ENCODE peak calls at places on chromosomes 2 and 18, in nine cellular contexts. One of them, this sample, is unnamed.
A peak's percentile ranks its signal among the peaks of the same experiment; 100 is the strongest.

GRCh38 chr2:168550670-168551069 is 94.6 kb downstream of the CERS6 start:
- ATAC-seq in left lung: peak; percentile 66
- ATAC-seq in PC-3: no peak
- ATAC-seq in natural killer cell: no peak
- ATAC-seq in omental fat pad: no peak
- ATAC-seq in psoas muscle: no peak
- ATAC-seq in mucosa of descending colon: peak; percentile 38
- ATAC-seq in upper lobe of right lung: peak; percentile 96
- ATAC-seq in pancreas: no peak
- ATAC-seq in this sample: no peak

GRCh38 chr18:79549638-79550000 is 130.0 kb upstream of the CTDP1 start:
- ATAC-seq in left lung: no peak
- ATAC-seq in PC-3: no peak
- ATAC-seq in natural killer cell: no peak
- ATAC-seq in omental fat pad: no peak
- ATAC-seq in psoas muscle: no peak
- ATAC-seq in mucosa of descending colon: no peak
- ATAC-seq in upper lobe of right lung: no peak
- ATAC-seq in pancreas: no peak
- ATAC-seq in this sample: no peak

GRCh38 chr2:138247302-138247701 is 254.3 kb upstream of the SPOPL start:
- ATAC-seq in left lung: no peak
- ATAC-seq in PC-3: peak; percentile 52
- ATAC-seq in natural killer cell: no peak
- ATAC-seq in omental fat pad: no peak
- ATAC-seq in psoas muscle: no peak
- ATAC-seq in mucosa of descending colon: no peak
- ATAC-seq in upper lobe of right lung: no peak
- ATAC-seq in pancreas: no peak
- ATAC-seq in this sample: no peak

GRCh38 chr2:127371037-127371436 is 16.7 kb downstream of the MAP3K2 start:
- ATAC-seq in left lung: no peak
- ATAC-seq in PC-3: no peak
- ATAC-seq in natural killer cell: no peak
- ATAC-seq in omental fat pad: no peak
- ATAC-seq in psoas muscle: peak; percentile 90
- ATAC-seq in mucosa of descending colon: no peak
- ATAC-seq in upper lobe of right lung: no peak
- ATAC-seq in pancreas: no peak
- ATAC-seq in this sample: no peak

GRCh38 chr2:241163601-241164118 is 13.4 kb downstream of the PPP1R7 start:
- ATAC-seq in left lung: no peak
- ATAC-seq in PC-3: no peak
- ATAC-seq in natural killer cell: no peak
- ATAC-seq in omental fat pad: no peak
- ATAC-seq in psoas muscle: no peak
- ATAC-seq in mucosa of descending colon: no peak
- ATAC-seq in upper lobe of right lung: no peak
- ATAC-seq in pancreas: no peak
- ATAC-seq in this sample: no peak

GRCh38 chr2:50751255-50752069 is 280.5 kb downstream of the NRXN1 start:
- ATAC-seq in left lung: no peak
- ATAC-seq in PC-3: peak; percentile 67
- ATAC-seq in natural killer cell: no peak
- ATAC-seq in omental fat pad: no peak
- ATAC-seq in psoas muscle: no peak
- ATAC-seq in mucosa of descending colon: no peak
- ATAC-seq in upper lobe of right lung: no peak
- ATAC-seq in pancreas: no peak
- ATAC-seq in this sample: no peak

GRCh38 chr2:168336786-168337388 is 89.5 kb upstream of the STK39 start:
- ATAC-seq in left lung: peak; percentile 99
- ATAC-seq in PC-3: peak; percentile 96
- ATAC-seq in natural killer cell: peak; percentile 45
- ATAC-seq in omental fat pad: peak; percentile 31
- ATAC-seq in psoas muscle: no peak
- ATAC-seq in mucosa of descending colon: peak; percentile 99
- ATAC-seq in upper lobe of right lung: peak; percentile 97
- ATAC-seq in pancreas: peak; percentile 90
- ATAC-seq in this sample: peak; percentile 48

GRCh38 chr2:10738192-10738591 is 16.8 kb downstream of the ATP6V1C2 start:
- ATAC-seq in left lung: no peak
- ATAC-seq in PC-3: no peak
- ATAC-seq in natural killer cell: no peak
- ATAC-seq in omental fat pad: no peak
- ATAC-seq in psoas muscle: no peak
- ATAC-seq in mucosa of descending colon: no peak
- ATAC-seq in upper lobe of right lung: no peak
- ATAC-seq in pancreas: no peak
- ATAC-seq in this sample: no peak

GRCh38 chr2:9703085-9703641 is 72.4 kb upstream of the YWHAQ start:
- ATAC-seq in left lung: peak; percentile 61
- ATAC-seq in PC-3: peak; percentile 91
- ATAC-seq in natural killer cell: peak; percentile 90
- ATAC-seq in omental fat pad: peak; percentile 76
- ATAC-seq in psoas muscle: peak; percentile 15
- ATAC-seq in mucosa of descending colon: peak; percentile 61
- ATAC-seq in upper lobe of right lung: peak; percentile 86
- ATAC-seq in pancreas: no peak
- ATAC-seq in this sample: peak; percentile 66

GRCh38 chr2:192469612-192470011 is 274.9 kb upstream of the TMEFF2 start:
- ATAC-seq in left lung: no peak
- ATAC-seq in PC-3: no peak
- ATAC-seq in natural killer cell: no peak
- ATAC-seq in omental fat pad: no peak
- ATAC-seq in psoas muscle: no peak
- ATAC-seq in mucosa of descending colon: no peak
- ATAC-seq in upper lobe of right lung: no peak
- ATAC-seq in pancreas: no peak
- ATAC-seq in this sample: no peak

DNA sequence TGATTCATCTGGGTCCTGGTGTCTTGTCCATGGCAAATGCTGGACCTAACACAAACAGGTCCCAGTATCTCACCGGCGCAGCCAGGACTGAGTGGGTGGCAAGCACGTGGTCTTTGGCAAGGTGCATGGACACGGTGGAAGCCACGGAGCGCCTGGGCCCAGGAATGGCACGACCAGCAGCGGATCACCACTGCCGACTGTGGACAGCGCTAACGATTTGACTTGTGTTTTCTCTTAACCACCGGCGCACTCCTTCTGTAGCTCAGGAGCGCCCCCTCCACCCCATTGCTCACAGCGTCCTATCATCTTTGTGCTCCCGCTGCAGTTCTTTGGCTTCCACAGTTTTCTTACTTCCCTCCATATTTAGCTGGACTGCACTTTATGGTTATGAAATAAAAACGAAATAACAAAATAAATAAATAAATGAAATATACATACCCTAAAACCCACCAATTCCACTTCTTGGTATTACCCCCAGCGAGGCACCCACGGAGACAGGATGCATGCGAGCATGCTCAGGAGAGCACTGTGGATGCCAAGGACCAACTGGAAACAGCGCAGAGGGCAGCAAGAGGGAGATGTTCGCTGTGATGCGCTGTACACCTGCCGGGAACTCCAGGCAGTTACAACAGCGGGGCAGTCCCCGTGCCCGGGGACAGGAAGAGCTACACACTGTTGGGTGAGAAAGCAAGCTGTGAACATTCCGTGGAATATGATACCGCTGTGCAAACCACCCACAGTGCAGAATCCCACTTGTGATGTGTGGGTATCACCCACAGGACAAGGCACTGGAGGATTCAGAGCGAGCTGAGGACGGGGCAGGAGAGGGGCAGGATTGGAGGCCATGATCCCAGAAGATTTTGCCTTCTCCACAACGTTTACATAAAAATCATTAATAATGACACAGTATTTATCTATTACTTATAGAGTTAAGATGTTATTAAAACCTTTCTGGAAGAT is 7.0 kb upstream of the CIDEA start:
- ATAC-seq in left lung: peak; percentile 23
- ATAC-seq in PC-3: no peak
- ATAC-seq in natural killer cell: no peak
- ATAC-seq in omental fat pad: no peak
- ATAC-seq in psoas muscle: no peak
- ATAC-seq in mucosa of descending colon: no peak
- ATAC-seq in upper lobe of right lung: peak; percentile 26
- ATAC-seq in pancreas: no peak
- ATAC-seq in this sample: no peak
- TF ChIP-seq CTCF in left lung: no peak
- TF ChIP-seq CTCF in PC-3: peak; percentile 34
- TF ChIP-seq CTCF in natural killer cell: no peak
- TF ChIP-seq CTCF in omental fat pad: no peak
- TF ChIP-seq CTCF in psoas muscle: no peak
- TF ChIP-seq CTCF in mucosa of descending colon: no peak
- TF ChIP-seq CTCF in upper lobe of right lung: no peak
- TF ChIP-seq CTCF in pancreas: no peak
- TF ChIP-seq CTCF in this sample: no peak

DNA sequence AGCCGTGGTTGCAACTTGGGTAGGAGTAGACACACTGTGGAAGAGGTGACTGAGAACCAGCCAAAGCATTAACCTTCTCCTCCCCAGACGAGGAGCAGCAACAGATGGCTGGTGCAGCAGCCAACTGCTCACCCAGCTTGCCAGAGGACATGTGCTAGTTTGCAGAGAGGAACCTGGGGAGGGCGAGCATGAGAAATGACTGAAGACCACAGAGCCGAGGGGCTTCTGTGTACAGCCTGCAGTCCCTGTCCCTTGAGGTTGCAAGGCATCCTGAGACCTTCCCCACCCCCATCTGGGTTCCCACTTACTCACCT is 82.2 kb downstream of the NRP2 start:
- ATAC-seq in left lung: no peak
- ATAC-seq in PC-3: no peak
- ATAC-seq in natural killer cell: no peak
- ATAC-seq in omental fat pad: no peak
- ATAC-seq in psoas muscle: no peak
- ATAC-seq in mucosa of descending colon: no peak
- ATAC-seq in upper lobe of right lung: no peak
- ATAC-seq in pancreas: no peak
- ATAC-seq in this sample: no peak
- TF ChIP-seq CTCF in left lung: no peak
- TF ChIP-seq CTCF in PC-3: no peak
- TF ChIP-seq CTCF in natural killer cell: no peak
- TF ChIP-seq CTCF in omental fat pad: no peak
- TF ChIP-seq CTCF in psoas muscle: no peak
- TF ChIP-seq CTCF in mucosa of descending colon: no peak
- TF ChIP-seq CTCF in upper lobe of right lung: no peak
- TF ChIP-seq CTCF in pancreas: no peak
- TF ChIP-seq CTCF in this sample: no peak

DNA sequence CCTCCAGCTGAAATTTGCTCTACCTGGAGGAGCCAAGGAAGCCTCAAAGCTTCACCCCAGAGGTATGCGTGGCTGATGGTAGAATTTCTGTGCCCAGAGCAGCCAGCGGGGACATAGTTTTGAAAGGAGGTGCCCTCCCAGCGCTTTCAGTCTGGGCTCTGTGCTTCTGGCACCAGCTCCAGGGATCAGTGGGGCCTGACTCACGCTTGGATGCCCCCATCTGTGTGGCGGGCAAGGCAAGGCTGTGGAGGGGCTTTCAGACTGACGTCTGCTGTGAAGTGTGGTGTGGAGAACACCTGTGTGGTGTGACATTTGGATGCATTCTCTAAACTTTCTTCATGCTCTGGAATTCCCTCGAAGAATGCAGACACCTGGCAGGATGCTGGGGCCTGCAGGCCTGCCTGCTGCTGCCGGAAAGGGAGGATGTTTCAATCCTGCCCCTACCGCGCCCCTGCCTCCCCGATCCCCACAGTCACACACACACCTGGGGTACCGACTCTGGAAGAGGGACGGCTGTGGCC is 84.1 kb downstream of the CTIF start:
- ATAC-seq in left lung: no peak
- ATAC-seq in PC-3: no peak
- ATAC-seq in natural killer cell: no peak
- ATAC-seq in omental fat pad: peak; percentile 35
- ATAC-seq in psoas muscle: no peak
- ATAC-seq in mucosa of descending colon: no peak
- ATAC-seq in upper lobe of right lung: peak; percentile 38
- ATAC-seq in pancreas: no peak
- ATAC-seq in this sample: peak; percentile 41
- TF ChIP-seq CTCF in left lung: no peak
- TF ChIP-seq CTCF in PC-3: no peak
- TF ChIP-seq CTCF in natural killer cell: no peak
- TF ChIP-seq CTCF in omental fat pad: no peak
- TF ChIP-seq CTCF in psoas muscle: no peak
- TF ChIP-seq CTCF in mucosa of descending colon: no peak
- TF ChIP-seq CTCF in upper lobe of right lung: no peak
- TF ChIP-seq CTCF in pancreas: no peak
- TF ChIP-seq CTCF in this sample: no peak

GRCh38 chr18:23053756-23054457 is 81.4 kb upstream of the CABLES1 start:
- ATAC-seq in left lung: peak; percentile 58
- ATAC-seq in PC-3: peak; percentile 72
- ATAC-seq in natural killer cell: no peak
- ATAC-seq in omental fat pad: peak; percentile 62
- ATAC-seq in psoas muscle: no peak
- ATAC-seq in mucosa of descending colon: peak; percentile 52
- ATAC-seq in upper lobe of right lung: peak; percentile 75
- ATAC-seq in pancreas: peak; percentile 68
- ATAC-seq in this sample: no peak
- TF ChIP-seq CTCF in left lung: no peak
- TF ChIP-seq CTCF in PC-3: peak; percentile 52
- TF ChIP-seq CTCF in natural killer cell: no peak
- TF ChIP-seq CTCF in omental fat pad: no peak
- TF ChIP-seq CTCF in psoas muscle: no peak
- TF ChIP-seq CTCF in mucosa of descending colon: no peak
- TF ChIP-seq CTCF in upper lobe of right lung: peak; percentile 14
- TF ChIP-seq CTCF in pancreas: no peak
- TF ChIP-seq CTCF in this sample: peak; percentile 17

DNA sequence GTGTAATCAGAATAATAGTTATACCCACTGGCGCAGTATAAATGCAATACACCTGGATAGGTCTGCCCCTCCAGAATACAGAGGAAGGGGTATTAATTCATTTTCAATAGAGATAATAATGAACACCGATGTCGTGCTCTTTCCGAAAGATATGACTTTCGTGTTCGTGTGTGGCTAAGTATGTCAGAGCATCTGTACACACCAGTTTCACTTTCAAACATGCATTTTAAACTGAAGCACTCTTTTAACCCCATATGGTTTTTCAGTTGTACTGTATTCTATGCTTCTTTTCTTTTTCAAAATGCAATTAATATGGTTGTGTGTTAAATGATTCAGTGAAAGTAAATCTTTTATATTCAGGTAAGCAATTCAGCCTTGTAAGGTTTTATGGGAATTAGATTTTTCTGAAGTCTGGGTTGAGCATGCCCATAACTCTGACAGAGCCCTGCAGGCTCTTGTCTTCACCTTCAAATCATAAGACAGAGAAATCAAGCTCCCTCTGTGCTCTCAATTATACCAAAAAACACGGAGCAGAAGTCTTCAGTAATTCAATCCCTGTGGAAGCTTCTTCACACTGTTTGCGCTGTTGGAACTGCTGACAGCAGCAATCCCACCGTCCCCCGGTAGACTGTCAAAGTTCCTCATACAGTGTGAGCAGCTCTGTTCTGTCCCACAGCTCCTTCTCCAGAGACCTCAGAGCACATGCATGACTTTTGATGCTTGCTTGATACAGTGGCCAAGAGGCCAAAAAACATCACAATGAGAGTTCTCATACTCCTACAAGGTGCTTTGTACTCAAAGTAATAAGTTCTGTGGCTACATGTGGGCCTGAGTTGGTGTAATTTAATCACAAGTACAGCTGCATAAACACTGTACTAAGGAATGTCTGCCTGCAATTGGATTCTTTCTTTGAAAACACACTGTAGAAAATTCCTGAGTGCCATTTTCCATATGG is 186.9 kb downstream of the ZNF521 start:
- ATAC-seq in left lung: peak; percentile 75
- ATAC-seq in PC-3: no peak
- ATAC-seq in natural killer cell: peak; percentile 78
- ATAC-seq in omental fat pad: peak; percentile 66
- ATAC-seq in psoas muscle: peak; percentile 75
- ATAC-seq in mucosa of descending colon: peak; percentile 34
- ATAC-seq in upper lobe of right lung: peak; percentile 71
- ATAC-seq in pancreas: no peak
- ATAC-seq in this sample: peak; percentile 65
- TF ChIP-seq CTCF in left lung: no peak
- TF ChIP-seq CTCF in PC-3: no peak
- TF ChIP-seq CTCF in natural killer cell: no peak
- TF ChIP-seq CTCF in omental fat pad: no peak
- TF ChIP-seq CTCF in psoas muscle: peak; percentile 10
- TF ChIP-seq CTCF in mucosa of descending colon: no peak
- TF ChIP-seq CTCF in upper lobe of right lung: no peak
- TF ChIP-seq CTCF in pancreas: no peak
- TF ChIP-seq CTCF in this sample: no peak

This sample was measured in gastroesophageal sphincter.